ENCODE peak calls at places on chromosomes 3 and 15, in ten cellular contexts. J, R, M, Q, N, L, E, Z, C and F are unnamed samples.

GRCh38 chr3:167467848-167468611 is 5.8 kb downstream of the SERPINI2 start:
- DNase-seq in L (no peak), C (no peak), Z (no peak), M (no peak), N (no peak), R (no peak), J (no peak), Q (no peak), E (no peak), F (no peak)

GRCh38 chr3:113238503-113238902 is 27.1 kb downstream of the BOC start:
- DNase-seq in L (no peak), Q (no peak), M (no peak), E (no peak), N (no peak), R (no peak), J (no peak), Z (no peak), C (no peak), F (no peak)

GRCh38 chr15:36529296-36530011 is 50.0 kb upstream of the CDIN1 start:
- DNase-seq in C (no peak), E (no peak), M (no peak), N (no peak), J (no peak), Z (no peak), R (no peak), L (no peak), Q (no peak), F (peak; percentile 14)

GRCh38 chr3:49397470-49397869 is 14.3 kb downstream of the RHOA start:
- DNase-seq in Z (no peak), M (no peak), N (no peak), L (no peak), C (no peak), R (no peak), J (no peak), E (no peak), Q (peak; percentile 24), F (no peak)

GRCh38 chr3:113148307-113148703 is 63.1 kb upstream of the BOC start:
- DNase-seq in R (no peak), E (no peak), Z (no peak), L (peak; percentile 38), M (no peak), C (peak; percentile 47), Q (no peak), J (no peak), N (no peak), F (no peak)

GRCh38 chr3:173599673-173600072 is 202.1 kb downstream of the NLGN1 start:
- DNase-seq in J (no peak), C (no peak), E (no peak), Q (no peak), N (no peak), R (no peak), M (no peak), L (no peak), Z (no peak), F (no peak)

GRCh38 chr3:37174532-37175126 is at the start of gene LRRFIP2:
- DNase-seq in Q (peak; percentile 70), L (no peak), M (no peak), N (no peak), R (no peak), J (no peak), E (no peak), C (no peak), Z (no peak), F (peak; percentile 62)

GRCh38 chr3:107068980-107069379 is 308.3 kb upstream of the CCDC54 start:
- DNase-seq in Z (no peak), C (no peak), M (no peak), E (no peak), N (no peak), L (no peak), R (no peak), J (peak; percentile 45), Q (peak; percentile 25), F (no peak)

GRCh38 chr3:176032043-176032442 is 1165.2 kb downstream of the TBL1XR1 start:
- DNase-seq in E (no peak), M (no peak), Q (peak; percentile 8), L (no peak), Z (no peak), C (no peak), R (no peak), J (no peak), N (no peak), F (no peak)

GRCh38 chr3:132536442-132537153 is 60.5 kb upstream of the ACKR4 start:
- DNase-seq in J (no peak), Z (no peak), E (no peak), R (no peak), M (no peak), L (no peak), C (no peak), Q (no peak), N (no peak), F (no peak)

GRCh38 chr3:113532698-113533533 is 561 bp downstream of the SIDT1 start:
- DNase-seq in N (peak; percentile 61), R (peak; percentile 45), E (no peak), L (no peak), Z (no peak), C (peak; percentile 49), M (peak; percentile 28), J (no peak), Q (no peak), F (peak; percentile 65)

GRCh38 chr3:145286937-145287336 is 874.0 kb downstream of the PLOD2 start:
- DNase-seq in J (no peak), Z (no peak), E (no peak), M (no peak), R (no peak), L (no peak), C (no peak), Q (no peak), N (no peak), F (peak; percentile 16)

GRCh38 chr3:169825316-169825715 is 12.6 kb upstream of the LRRC34 start:
- DNase-seq in J (no peak), L (no peak), C (no peak), M (no peak), Z (no peak), Q (no peak), N (no peak), E (no peak), R (no peak), F (no peak)

GRCh38 chr3:179068779-179069530 is 2.7 kb downstream of the ZMAT3 start:
- DNase-seq in C (peak; percentile 36), N (no peak), M (no peak), E (no peak), J (no peak), Q (peak; percentile 63), R (no peak), L (peak; percentile 76), Z (no peak), F (no peak)

GRCh38 chr3:66520716-66521115 is 19.9 kb upstream of the LRIG1 start:
- DNase-seq in E (no peak), L (no peak), N (no peak), C (no peak), Q (no peak), Z (no peak), R (no peak), J (no peak), M (no peak), F (no peak)

GRCh38 chr3:66518644-66519043 is 17.8 kb upstream of the LRIG1 start:
- DNase-seq in C (no peak), L (no peak), M (no peak), N (no peak), Z (no peak), R (no peak), E (no peak), J (no peak), Q (no peak), F (no peak)
- TF ChIP-seq CTCF in C (no peak), L (no peak), M (no peak), N (no peak), Z (no peak), R (no peak), E (no peak), J (no peak), Q (no peak), F (no peak)

GRCh38 chr3:72598856-72599255 is 249.4 kb downstream of the SHQ1 start:
- DNase-seq in C (no peak), M (no peak), E (no peak), Z (no peak), N (no peak), Q (no peak), R (no peak), L (no peak), J (no peak), F (no peak)
- TF ChIP-seq CTCF in C (no peak), M (no peak), E (no peak), Z (no peak), N (no peak), Q (no peak), R (no peak), L (no peak), J (no peak), F (no peak)

DNA sequence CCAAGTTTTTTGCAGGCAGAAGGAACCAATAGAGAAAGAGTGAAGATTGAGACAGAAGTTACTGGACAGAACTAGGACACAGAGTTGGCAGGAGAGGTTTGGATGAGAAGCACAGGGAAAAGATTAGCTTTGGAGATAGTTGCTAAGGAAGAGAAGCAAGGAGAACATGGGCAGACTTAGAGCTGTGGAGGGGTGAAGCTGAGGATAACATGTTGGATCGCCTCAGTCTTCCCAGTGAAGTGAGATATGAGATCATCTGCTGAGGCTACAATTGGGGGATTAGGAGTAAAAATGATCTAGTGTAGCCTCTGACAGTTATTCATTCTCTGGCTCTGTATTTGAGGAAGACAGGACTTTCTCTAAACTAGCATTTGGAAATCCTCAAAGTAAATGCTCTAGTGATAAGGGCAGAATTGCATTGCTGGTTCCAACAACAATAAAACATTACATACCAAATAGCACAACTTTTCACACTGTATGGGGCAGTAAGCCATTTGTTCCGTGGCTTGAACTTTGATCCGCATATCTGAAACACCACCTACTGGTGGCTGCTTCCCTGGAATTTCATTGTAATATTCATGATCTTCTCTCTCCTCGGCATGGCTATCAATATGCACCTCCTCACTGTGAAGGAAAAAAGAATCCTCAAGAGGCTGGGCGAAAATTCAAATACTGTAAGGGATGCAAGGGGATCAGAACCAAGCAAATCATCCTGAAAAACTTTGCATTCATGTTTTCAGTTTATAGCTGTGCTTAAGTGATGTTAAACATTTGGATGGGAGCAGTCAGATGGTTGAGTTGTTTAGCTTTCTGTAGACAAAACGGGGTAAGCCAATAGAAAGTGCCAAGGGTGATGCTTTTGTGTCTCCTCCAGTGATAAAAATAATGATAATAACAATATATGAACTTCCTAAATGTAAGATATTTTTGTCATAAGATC is 22.2 kb upstream of the EID1 start:
- DNase-seq in Z (no peak), N (no peak), R (no peak), M (peak; percentile 29), E (no peak), L (peak; percentile 35), Q (peak; percentile 64), J (no peak), C (peak; percentile 46), F (no peak)
- TF ChIP-seq CTCF in Z (peak; percentile 46), N (no peak), R (no peak), M (peak; percentile 18), E (peak; percentile 58), L (no peak), Q (peak; percentile 47), J (peak; percentile 64), C (peak; percentile 46), F (no peak)

DNA sequence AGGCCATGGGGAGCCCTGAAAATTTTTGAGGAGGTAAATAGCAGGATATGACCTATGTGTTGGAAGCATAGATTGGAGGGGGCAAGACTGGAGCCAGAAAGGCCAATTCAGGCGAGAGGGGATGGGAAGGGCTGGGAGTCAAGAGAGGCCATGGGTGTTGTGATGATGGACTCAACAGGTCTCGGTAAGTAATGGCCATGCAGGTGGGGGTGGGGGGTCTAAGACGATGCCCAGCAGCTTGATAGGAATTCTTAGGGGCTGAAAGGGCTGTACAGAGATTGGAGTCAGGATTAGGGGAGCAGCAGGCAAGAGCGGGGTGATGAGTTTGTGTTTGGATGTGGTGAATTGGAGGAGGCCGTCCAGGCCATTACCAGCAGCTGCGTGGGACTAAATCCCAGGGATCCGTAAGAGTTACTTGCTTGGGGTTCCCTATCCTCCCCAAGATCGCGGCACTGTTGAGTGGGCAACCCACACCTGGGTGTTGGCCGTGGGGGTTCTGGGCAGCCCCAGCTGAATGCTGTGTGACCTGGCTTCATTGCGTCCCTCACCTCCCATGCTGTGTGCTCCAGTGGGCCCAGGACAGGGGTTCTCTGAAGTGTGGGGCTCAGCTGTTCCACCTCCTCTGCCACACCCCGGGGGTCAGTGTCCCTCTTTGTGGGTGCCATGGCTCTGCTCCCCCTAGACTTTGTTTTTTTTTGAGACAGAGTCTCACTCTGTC is 41.8 kb upstream of the CHRNB4 start:
- DNase-seq in J (no peak), E (no peak), C (no peak), R (no peak), N (no peak), Q (no peak), L (no peak), Z (no peak), M (no peak), F (no peak)
- TF ChIP-seq CTCF in J (no peak), E (no peak), C (no peak), R (no peak), N (no peak), Q (no peak), L (no peak), Z (no peak), M (no peak), F (no peak)